ENCODE peak calls at places on chromosomes 4 and X, in eight cellular contexts. A is caudate nucleus; Y is astrocyte; X is hypothalamus; F is pons; K is ureter; O is stimulated activated CD8-positive, alpha-beta memory T cell treated with anti-CD3 and anti-CD28 coated beads, Interleukin-15, amount 100 ng/mL, for 24 hours; R is AG09309. E is an unnamed sample.

GRCh38 chr4:111510535-111510934 is 634.7 kb upstream of the FAM241A start:
- DNase-seq in X (no peak), R (no peak), O (no peak), K (no peak), A (no peak), F (no peak), Y (peak; percentile 76), E (no peak)

GRCh38 chr4:48360285-48360965 is 19.1 kb downstream of the SLAIN2 start:
- DNase-seq in O (no peak), Y (peak; percentile 91), K (no peak), X (no peak), R (peak; percentile 45), A (no peak), F (no peak), E (no peak)

GRCh38 chr4:26060286-26060685 is 146.3 kb downstream of the SMIM20 start:
- DNase-seq in X (no peak), A (no peak), O (no peak), F (no peak), R (no peak), K (no peak), Y (peak; percentile 49), E (no peak)

GRCh38 chr4:46931981-46932380 is 22.9 kb upstream of the COX7B2 start:
- DNase-seq in A (no peak), X (no peak), R (no peak), O (no peak), F (peak; percentile 69), Y (peak; percentile 30), K (no peak), E (peak; percentile 30)

GRCh38 chr4:133385161-133385954 is 236.3 kb downstream of the PCDH10 start:
- DNase-seq in A (no peak), X (no peak), O (no peak), F (no peak), Y (no peak), K (no peak), R (no peak), E (no peak)

GRCh38 chr4:84778041-84778440 is 188.4 kb downstream of the WDFY3 start:
- DNase-seq in Y (no peak), F (no peak), X (no peak), R (no peak), K (no peak), A (no peak), O (no peak), E (no peak)

GRCh38 chrX:118823263-118824172 is at the start of gene ZCCHC12:
- DNase-seq in F (peak; percentile 37), X (peak; percentile 29), Y (peak; percentile 40), R (no peak), A (peak; percentile 1), K (no peak), O (no peak), E (peak; percentile 41)

GRCh38 chr4:15890246-15890829 is 48.2 kb downstream of the FGFBP1 start:
- DNase-seq in Y (no peak), K (no peak), A (no peak), X (no peak), O (no peak), F (no peak), R (no peak), E (no peak)

GRCh38 chr4:92387459-92388069 is 83.8 kb downstream of the GRID2 start:
- DNase-seq in R (no peak), X (no peak), K (no peak), Y (peak; percentile 32), O (no peak), F (peak; percentile 85), A (no peak), E (peak; percentile 2)

GRCh38 chrX:134374910-134375309 is 85.1 kb upstream of the HPRT1 start:
- DNase-seq in O (no peak), A (no peak), R (no peak), Y (peak; percentile 50), F (no peak), X (no peak), K (no peak), E (no peak)

GRCh38 chrX:130204647-130205046 is 32.9 kb downstream of the RAB33A start:
- DNase-seq in R (no peak), Y (no peak), X (no peak), O (no peak), K (no peak), F (no peak), A (no peak), E (no peak)

GRCh38 chrX:153649178-153649914 is 2.3 kb downstream of the DUSP9 start:
- DNase-seq in F (no peak), R (no peak), A (no peak), X (no peak), O (no peak), Y (no peak), K (no peak), E (peak; percentile 36)